ENCODE peak calls at places on chromosome 20, in four cellular contexts. W is GM23338, A is GM23248, M is neural progenitor cell. E is an unnamed sample.

GRCh38 chr20:31630187-31630790 is 7.4 kb upstream of the COX4I2 start:
- DNase-seq in W (no peak), M (no peak), A (no peak), E (peak; percentile 14)

GRCh38 chr20:14512856-14513255 is 175.4 kb upstream of the FLRT3 start:
- DNase-seq in A (no peak), M (no peak), W (no peak), E (no peak)

GRCh38 chr20:23228912-23229311 is 121.7 kb upstream of the NXT1 start:
- DNase-seq in A (peak; percentile 92), W (no peak), M (no peak), E (no peak)

GRCh38 chr20:22346716-22347115 is 237.7 kb downstream of the FOXA2 start:
- DNase-seq in A (no peak), M (no peak), W (no peak), E (no peak)

GRCh38 chr20:17771206-17772004 is 71.6 kb downstream of the BANF2 start:
- DNase-seq in W (no peak), M (no peak), A (no peak), E (no peak)

GRCh38 chr20:57435498-57436222 is 44.5 kb downstream of the RBM38 start:
- DNase-seq in W (peak; percentile 63), M (peak; percentile 51), A (no peak), E (peak; percentile 76)

GRCh38 chr20:54848984-54849538 is 373.7 kb downstream of the DOK5 start:
- DNase-seq in M (no peak), W (no peak), A (no peak), E (no peak)

GRCh38 chr20:59153832-59154231 is 9.8 kb upstream of the ZNF831 start:
- DNase-seq in W (no peak), A (no peak), M (no peak), E (peak; percentile 19)

GRCh38 chr20:31788578-31788977 is 30.6 kb upstream of the MYLK2 start:
- DNase-seq in W (peak; percentile 58), M (no peak), A (peak; percentile 84), E (no peak)

GRCh38 chr20:18719426-18719825 is 94.2 kb upstream of the SCP2D1 start:
- DNase-seq in W (no peak), M (no peak), A (peak; percentile 57), E (no peak)

GRCh38 chr20:38198238-38198861 is 33.3 kb upstream of the TGM2 start:
- DNase-seq in W (no peak), A (peak; percentile 56), M (no peak), E (no peak)

GRCh38 chr20:49569403-49570115 is 1.6 kb upstream of the PTGIS start:
- DNase-seq in W (no peak), A (peak; percentile 26), M (peak; percentile 21), E (no peak)

GRCh38 chr20:39042279-39043150 is 80.4 kb downstream of the DHX35 start:
- DNase-seq in A (peak; percentile 71), M (no peak), W (no peak), E (no peak)

GRCh38 chr20:9597547-9597946 is 83.2 kb downstream of the LAMP5 start:
- DNase-seq in W (no peak), A (no peak), M (no peak), E (no peak)

DNA sequence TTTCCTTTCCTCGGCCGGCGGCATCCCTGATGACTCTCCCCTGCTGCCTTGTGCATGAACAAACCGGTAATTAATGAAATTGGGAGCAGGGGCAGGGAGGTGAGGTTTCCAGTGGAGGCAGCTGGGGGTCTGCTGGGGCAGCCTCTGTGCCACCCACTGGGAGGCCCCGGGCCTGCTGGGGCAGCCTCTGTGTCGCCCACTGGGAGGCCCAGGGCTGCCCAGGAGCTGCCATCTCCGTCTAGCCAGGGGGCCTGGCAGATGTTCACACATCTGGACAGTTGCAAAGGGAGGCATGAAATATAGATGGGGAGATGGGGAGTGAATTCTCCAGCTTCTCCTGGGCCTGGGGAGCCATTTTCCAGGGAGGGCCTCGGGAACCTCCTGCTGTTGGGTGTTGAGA is 33.8 kb downstream of the TOX2 start:
- DNase-seq in W (no peak), M (no peak), A (no peak), E (no peak)
- H4K20me1 ChIP-seq in W (no peaks in the 10 kb centered on the region), M (no peaks in the 10 kb centered on the region), A (no peaks in the 10 kb centered on the region), E (no peaks in the 10 kb centered on the region)

DNA sequence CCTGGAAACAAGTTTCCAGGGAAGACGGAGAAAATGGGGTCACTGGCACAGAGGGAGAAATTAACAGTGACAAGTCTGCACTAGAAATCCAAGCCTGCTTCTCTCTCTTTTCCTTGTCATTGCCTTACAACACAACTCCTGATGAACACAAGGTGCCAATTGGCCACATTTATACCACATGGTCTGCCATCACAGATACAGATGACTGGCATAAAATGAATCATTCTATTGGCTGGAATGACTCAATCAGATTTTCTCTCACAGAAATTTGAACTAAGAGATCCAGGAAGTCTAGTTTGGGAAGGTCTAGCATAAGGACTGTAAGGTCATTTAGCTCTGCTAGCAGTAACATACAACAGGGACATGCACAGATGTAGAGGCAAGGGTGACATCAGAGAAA is 190.3 kb downstream of the LINC00237 start:
- DNase-seq in W (no peak), M (no peak), A (no peak), E (no peak)
- TF ChIP-seq EZH2phosphoT487 in W (no peak), M (no peak), A (no peak), E (no peak)

GRCh38 chr20:33552519-33552918 is 62.6 kb downstream of the CBFA2T2 start:
- DNase-seq in A (no peak), M (no peak), W (no peak), E (no peak)

GRCh38 chr20:33554914-33555420 is 65.1 kb downstream of the CBFA2T2 start:
- DNase-seq in M (peak; percentile 33), A (peak; percentile 86), W (peak; percentile 84), E (peak; percentile 91)

GRCh38 chr20:33558348-33559144 is 68.7 kb downstream of the CBFA2T2 start:
- DNase-seq in W (no peak), A (no peak), M (no peak), E (no peak)

GRCh38 chr20:33556237-33556636 is 66.3 kb downstream of the CBFA2T2 start:
- DNase-seq in M (no peak), W (no peak), A (no peak), E (no peak)

GRCh38 chr20:33555755-33556154 is 65.9 kb downstream of the CBFA2T2 start:
- DNase-seq in M (no peak), A (no peak), W (no peak), E (no peak)
- H3K4me2 ChIP-seq in M (no peak overlapping the region), A (no peak overlapping the region), W (no peak overlapping the region), E (peak overlapping the region; percentile 55)

GRCh38 chr20:34374209-34374749 is 11.2 kb downstream of the ITCH start:
- DNase-seq in W (no peak), M (no peak), A (no peak), E (no peak)

GRCh38 chr20:34375977-34376430 is 12.9 kb downstream of the ITCH start:
- DNase-seq in M (no peak), W (no peak), A (no peak), E (no peak)

DNA sequence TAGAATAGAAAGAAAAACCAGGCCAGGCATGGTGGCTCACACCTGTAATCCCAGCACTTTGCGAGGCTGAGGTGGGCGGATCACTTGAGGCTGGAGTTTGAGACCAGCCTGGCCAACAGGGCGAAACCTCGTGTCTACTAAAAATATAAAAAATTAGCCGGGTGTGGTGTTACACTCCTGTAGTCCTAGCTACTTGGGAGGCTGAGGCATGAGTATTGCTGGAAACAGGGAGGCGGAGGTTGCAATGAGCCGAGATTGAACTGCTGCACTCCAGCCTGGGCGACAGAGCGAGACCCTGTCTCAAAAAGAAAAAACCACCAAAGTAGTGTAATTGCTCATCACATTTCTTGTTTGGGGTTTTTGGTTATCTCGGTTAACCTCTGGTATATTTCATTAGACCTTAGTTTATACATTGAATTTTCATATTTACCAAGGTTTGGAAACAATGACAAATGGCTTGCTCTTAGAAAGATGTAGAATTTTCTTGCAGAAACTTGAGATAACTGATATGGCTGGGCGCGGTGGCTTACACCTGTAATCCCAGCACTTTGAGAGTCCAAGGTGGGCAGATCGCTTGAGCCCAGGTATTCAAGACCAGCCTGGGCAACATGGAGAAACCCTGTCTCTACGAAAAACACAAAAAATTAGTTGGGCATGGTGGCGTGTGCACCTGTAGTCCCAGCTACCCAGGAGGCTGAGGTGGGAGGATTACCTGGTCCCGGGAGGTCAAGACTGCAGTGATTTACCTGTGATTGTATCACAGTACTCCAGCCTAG is 14.2 kb downstream of the ITCH start:
- DNase-seq in A (no peak), M (no peak), W (no peak), E (no peak)
- H4K20me1 ChIP-seq in A (peaks cover 5% of the 10 kb centered on the region), M (peaks cover 51% of the 10 kb centered on the region), W (peaks cover 19% of the 10 kb centered on the region), E (peaks cover 7% of the 10 kb centered on the region)

GRCh38 chr20:3011752-3012151 is 31.7 kb upstream of the GNRH2 start:
- DNase-seq in M (no peak), W (no peak), A (no peak), E (no peak)

GRCh38 chr20:3013771-3014170 is 29.7 kb upstream of the GNRH2 start:
- DNase-seq in A (no peak), W (no peak), M (no peak), E (no peak)

GRCh38 chr20:3010985-3011723 is 32.3 kb upstream of the GNRH2 start:
- DNase-seq in A (peak; percentile 72), W (no peak), M (no peak), E (no peak)
- TF ChIP-seq EZH2phosphoT487 in A (no peak), W (no peak), M (no peak), E (no peak)

DNA sequence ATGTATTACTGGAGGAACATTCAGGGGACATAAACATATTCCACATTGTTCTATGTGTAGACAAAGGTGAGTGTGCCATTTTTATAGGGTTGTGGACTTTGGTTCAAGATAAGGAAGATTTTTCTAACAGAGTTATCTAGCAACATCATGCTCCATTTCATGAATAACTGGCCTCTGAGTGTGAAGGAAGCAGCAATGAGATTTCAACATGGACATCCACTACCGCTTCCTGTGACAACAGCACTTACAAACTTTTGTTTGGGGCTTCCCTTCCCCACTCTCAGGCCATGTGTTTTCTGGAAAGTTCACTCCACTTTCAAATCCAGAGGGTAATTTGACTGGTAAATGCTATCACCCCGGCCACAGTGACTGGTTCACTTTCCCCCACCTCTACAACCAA is 38.1 kb upstream of the PROKR2 start:
- DNase-seq in W (no peak), A (no peak), M (no peak), E (no peak)
- H3K4me2 ChIP-seq in W (no peak overlapping the region), A (no peak overlapping the region), M (no peak overlapping the region), E (no peak overlapping the region)

GRCh38 chr20:63702751-63703470 is 4.9 kb downstream of the ARFRP1 start:
- DNase-seq in W (no peak), A (no peak), M (no peak), E (no peak)

GRCh38 chr20:63705232-63706026 is 2.3 kb downstream of the ARFRP1 start:
- DNase-seq in A (no peak), W (no peak), M (no peak), E (no peak)

GRCh38 chr20:63703471-63703975 is 4.3 kb downstream of the ARFRP1 start:
- DNase-seq in A (no peak), W (no peak), M (no peak), E (no peak)

GRCh38 chr20:63704749-63705117 is 3.0 kb downstream of the ARFRP1 start:
- DNase-seq in W (no peak), M (no peak), A (no peak), E (no peak)

GRCh38 chr20:63703976-63704748 is 3.6 kb downstream of the ARFRP1 start:
- DNase-seq in W (no peak), A (no peak), M (no peak), E (no peak)
- H4K20me1 ChIP-seq in W (peaks cover 11% of the 10 kb centered on the region), A (no peaks in the 10 kb centered on the region), M (peaks cover 19% of the 10 kb centered on the region), E (peaks cover 8% of the 10 kb centered on the region)

DNA sequence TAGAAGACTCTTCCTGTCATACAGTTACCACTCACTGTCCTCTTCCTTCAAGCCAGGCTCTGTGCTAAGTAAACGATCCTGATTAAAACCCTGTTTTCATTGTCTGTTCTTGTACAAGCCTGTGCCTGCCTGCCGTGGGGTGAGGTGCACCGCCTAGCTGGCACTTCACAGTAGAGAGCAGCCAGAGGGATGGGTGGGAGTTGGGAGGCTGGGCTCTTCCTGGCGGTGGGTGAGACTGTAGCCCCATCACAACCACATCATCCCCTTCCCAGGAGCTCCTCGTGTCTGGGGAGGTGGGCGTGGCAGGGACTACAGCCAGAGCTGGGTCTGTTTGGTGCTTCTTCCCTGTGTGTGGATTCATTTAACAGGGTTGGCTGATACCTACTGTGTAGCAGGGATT is 382.0 kb downstream of the TAF4 start:
- DNase-seq in W (no peak), M (no peak), A (no peak), E (no peak)
- TF ChIP-seq EZH2phosphoT487 in W (no peak), M (no peak), A (no peak), E (no peak)